ENCODE peak calls at places on chromosome 10, in nine cellular contexts. One of them, this sample, is unnamed. For H3K9me3, the result is how much of the 10 kb centered on the place peaks cover.

GRCh38 chr10:69089638-69090599 is 2.0 kb downstream of the SRGN start:
- DNase-seq in Panc1: no peak
- DNase-seq in tibial nerve: no peak
- DNase-seq in adrenal gland: peak
- DNase-seq in upper lobe of left lung: peak
- DNase-seq in neural progenitor cell: no peak
- DNase-seq in PC-3: peak
- DNase-seq in IMR-90: peak
- DNase-seq in colonic mucosa: peak
- DNase-seq in this sample: peak

GRCh38 chr10:108515821-108516220 is 1351.3 kb upstream of the SORCS1 start:
- DNase-seq in tibial nerve: no peak
- DNase-seq in neural progenitor cell: no peak
- DNase-seq in upper lobe of left lung: no peak
- DNase-seq in IMR-90: no peak
- DNase-seq in adrenal gland: no peak
- DNase-seq in PC-3: peak
- DNase-seq in colonic mucosa: no peak
- DNase-seq in Panc1: no peak
- DNase-seq in this sample: no peak

GRCh38 chr10:77641788-77642397 is 4.3 kb upstream of the KCNMA1 start:
- DNase-seq in colonic mucosa: peak
- DNase-seq in neural progenitor cell: peak
- DNase-seq in PC-3: peak
- DNase-seq in IMR-90: peak
- DNase-seq in adrenal gland: peak
- DNase-seq in tibial nerve: peak
- DNase-seq in Panc1: peak
- DNase-seq in upper lobe of left lung: peak
- DNase-seq in this sample: peak

GRCh38 chr10:88992945-88993537 is 2.4 kb downstream of the FAS start:
- DNase-seq in IMR-90: peak
- DNase-seq in adrenal gland: no peak
- DNase-seq in neural progenitor cell: no peak
- DNase-seq in upper lobe of left lung: no peak
- DNase-seq in tibial nerve: no peak
- DNase-seq in colonic mucosa: peak
- DNase-seq in PC-3: peak
- DNase-seq in Panc1: no peak
- DNase-seq in this sample: no peak

GRCh38 chr10:93028881-93029280 is 31.7 kb upstream of the CYP26C1 start:
- DNase-seq in colonic mucosa: no peak
- DNase-seq in IMR-90: peak
- DNase-seq in adrenal gland: no peak
- DNase-seq in neural progenitor cell: no peak
- DNase-seq in Panc1: no peak
- DNase-seq in PC-3: peak
- DNase-seq in upper lobe of left lung: no peak
- DNase-seq in tibial nerve: no peak
- DNase-seq in this sample: no peak

GRCh38 chr10:7318836-7319235 is 92.0 kb downstream of the SFMBT2 start:
- DNase-seq in neural progenitor cell: no peak
- DNase-seq in colonic mucosa: no peak
- DNase-seq in PC-3: no peak
- DNase-seq in Panc1: no peak
- DNase-seq in upper lobe of left lung: no peak
- DNase-seq in adrenal gland: no peak
- DNase-seq in IMR-90: no peak
- DNase-seq in tibial nerve: no peak
- DNase-seq in this sample: no peak

GRCh38 chr10:83723080-83723479 is 416.2 kb upstream of the GHITM start:
- DNase-seq in tibial nerve: no peak
- DNase-seq in colonic mucosa: no peak
- DNase-seq in Panc1: no peak
- DNase-seq in upper lobe of left lung: no peak
- DNase-seq in PC-3: no peak
- DNase-seq in neural progenitor cell: no peak
- DNase-seq in adrenal gland: no peak
- DNase-seq in IMR-90: no peak
- DNase-seq in this sample: no peak

GRCh38 chr10:131003455-131003854 is 308.1 kb downstream of the TCERG1L start:
- DNase-seq in neural progenitor cell: no peak
- DNase-seq in IMR-90: no peak
- DNase-seq in tibial nerve: no peak
- DNase-seq in upper lobe of left lung: no peak
- DNase-seq in Panc1: no peak
- DNase-seq in PC-3: no peak
- DNase-seq in colonic mucosa: no peak
- DNase-seq in adrenal gland: no peak
- DNase-seq in this sample: no peak

GRCh38 chr10:101066146-101066889 is 4.5 kb downstream of the KAZALD1 start:
- DNase-seq in upper lobe of left lung: peak
- DNase-seq in neural progenitor cell: peak
- DNase-seq in PC-3: peak
- DNase-seq in tibial nerve: peak
- DNase-seq in adrenal gland: peak
- DNase-seq in Panc1: no peak
- DNase-seq in colonic mucosa: peak
- DNase-seq in IMR-90: peak
- DNase-seq in this sample: peak

GRCh38 chr10:3452683-3453388 is 280.3 kb upstream of the PITRM1 start:
- DNase-seq in adrenal gland: no peak
- DNase-seq in colonic mucosa: peak
- DNase-seq in neural progenitor cell: no peak
- DNase-seq in IMR-90: peak
- DNase-seq in PC-3: peak
- DNase-seq in Panc1: no peak
- DNase-seq in upper lobe of left lung: no peak
- DNase-seq in tibial nerve: no peak
- DNase-seq in this sample: no peak

GRCh38 chr10:122363311-122363710 is 11.2 kb upstream of the PLEKHA1 start:
- DNase-seq in PC-3: no peak
- DNase-seq in tibial nerve: no peak
- DNase-seq in IMR-90: no peak
- DNase-seq in adrenal gland: no peak
- DNase-seq in Panc1: no peak
- DNase-seq in upper lobe of left lung: no peak
- DNase-seq in colonic mucosa: no peak
- DNase-seq in neural progenitor cell: no peak
- DNase-seq in this sample: no peak

DNA sequence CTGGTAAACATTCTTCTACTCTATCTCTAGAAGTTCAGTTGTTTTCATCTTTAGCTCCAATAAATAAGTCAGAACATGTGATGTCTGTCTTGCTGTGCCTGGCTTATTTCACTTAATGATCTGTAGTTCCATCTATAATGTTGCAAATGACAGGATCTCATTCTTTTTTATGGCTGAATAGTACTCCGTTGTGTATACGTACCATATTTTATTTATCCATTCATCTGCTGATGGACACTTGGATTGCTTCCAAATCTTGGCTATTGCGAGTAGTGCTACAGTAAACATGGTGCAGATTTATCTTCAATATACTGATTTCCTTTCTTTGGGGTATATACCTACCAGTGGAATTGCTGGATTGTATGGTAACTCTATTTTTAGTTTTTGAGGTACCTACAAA is 124.4 kb downstream of the ZNF33B start:
- DNase-seq in PC-3: no peak
- DNase-seq in IMR-90: no peak
- DNase-seq in colonic mucosa: no peak
- DNase-seq in upper lobe of left lung: no peak
- DNase-seq in Panc1: no peak
- DNase-seq in adrenal gland: no peak
- DNase-seq in tibial nerve: no peak
- DNase-seq in neural progenitor cell: no peak
- DNase-seq in this sample: no peak
- H3K9me3 ChIP-seq in PC-3: under half
- H3K9me3 ChIP-seq in IMR-90: under half
- H3K9me3 ChIP-seq in colonic mucosa: under half
- H3K9me3 ChIP-seq in upper lobe of left lung: half or more
- H3K9me3 ChIP-seq in Panc1: under half
- H3K9me3 ChIP-seq in adrenal gland: under half
- H3K9me3 ChIP-seq in tibial nerve: under half
- H3K9me3 ChIP-seq in neural progenitor cell: half or more
- H3K9me3 ChIP-seq in this sample: half or more

GRCh38 chr10:97796651-97797050 is 24.9 kb upstream of the SFRP5 start:
- DNase-seq in PC-3: no peak
- DNase-seq in colonic mucosa: no peak
- DNase-seq in adrenal gland: no peak
- DNase-seq in IMR-90: no peak
- DNase-seq in tibial nerve: no peak
- DNase-seq in upper lobe of left lung: no peak
- DNase-seq in Panc1: no peak
- DNase-seq in neural progenitor cell: no peak
- DNase-seq in this sample: peak
- TF ChIP-seq CTCF in PC-3: no peak
- TF ChIP-seq CTCF in colonic mucosa: no peak
- TF ChIP-seq CTCF in adrenal gland: no peak
- TF ChIP-seq CTCF in IMR-90: no peak
- TF ChIP-seq CTCF in tibial nerve: no peak
- TF ChIP-seq CTCF in upper lobe of left lung: no peak
- TF ChIP-seq CTCF in Panc1: no peak
- TF ChIP-seq CTCF in neural progenitor cell: no peak
- TF ChIP-seq CTCF in this sample: no peak

DNA sequence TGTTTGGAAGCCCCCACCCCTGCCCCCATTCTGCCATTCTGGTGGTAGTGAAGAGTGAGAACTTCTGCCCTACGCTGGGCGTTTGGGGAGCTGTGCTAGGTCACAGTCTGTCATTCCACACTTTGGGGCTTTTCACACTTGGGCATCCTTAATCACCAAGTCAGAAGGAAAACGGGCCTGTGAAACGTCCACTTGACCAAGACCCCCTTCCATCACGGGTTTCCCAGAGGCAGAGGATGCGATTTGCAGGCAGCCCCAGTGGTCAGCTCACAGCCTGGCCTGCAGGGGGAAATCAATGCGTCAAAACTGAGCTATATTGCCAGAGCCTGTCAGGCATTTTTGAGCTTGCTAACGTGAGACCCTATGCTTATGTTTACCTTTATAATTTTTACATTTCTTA is 663.3 kb upstream of the MGMT start:
- DNase-seq in IMR-90: no peak
- DNase-seq in Panc1: no peak
- DNase-seq in tibial nerve: no peak
- DNase-seq in upper lobe of left lung: no peak
- DNase-seq in adrenal gland: no peak
- DNase-seq in PC-3: no peak
- DNase-seq in colonic mucosa: no peak
- DNase-seq in neural progenitor cell: no peak
- DNase-seq in this sample: no peak
- H3K27ac ChIP-seq in IMR-90: no peak
- H3K27ac ChIP-seq in Panc1: no peak
- H3K27ac ChIP-seq in tibial nerve: no peak
- H3K27ac ChIP-seq in upper lobe of left lung: no peak
- H3K27ac ChIP-seq in adrenal gland: no peak
- H3K27ac ChIP-seq in PC-3: no peak
- H3K27ac ChIP-seq in colonic mucosa: no peak
- H3K27ac ChIP-seq in neural progenitor cell: no peak
- H3K27ac ChIP-seq in this sample: no peak

GRCh38 chr10:113691381-113691780 is 11.7 kb downstream of the CASP7 start:
- DNase-seq in adrenal gland: no peak
- DNase-seq in IMR-90: no peak
- DNase-seq in colonic mucosa: no peak
- DNase-seq in PC-3: no peak
- DNase-seq in neural progenitor cell: no peak
- DNase-seq in Panc1: no peak
- DNase-seq in tibial nerve: no peak
- DNase-seq in upper lobe of left lung: no peak
- DNase-seq in this sample: no peak

GRCh38 chr10:113689574-113689973 is 9.9 kb downstream of the CASP7 start:
- DNase-seq in IMR-90: no peak
- DNase-seq in adrenal gland: no peak
- DNase-seq in colonic mucosa: no peak
- DNase-seq in Panc1: no peak
- DNase-seq in neural progenitor cell: no peak
- DNase-seq in upper lobe of left lung: no peak
- DNase-seq in PC-3: no peak
- DNase-seq in tibial nerve: no peak
- DNase-seq in this sample: no peak

GRCh38 chr10:113690749-113691148 is 11.0 kb downstream of the CASP7 start:
- DNase-seq in Panc1: no peak
- DNase-seq in colonic mucosa: no peak
- DNase-seq in PC-3: no peak
- DNase-seq in upper lobe of left lung: no peak
- DNase-seq in adrenal gland: no peak
- DNase-seq in tibial nerve: no peak
- DNase-seq in neural progenitor cell: no peak
- DNase-seq in IMR-90: no peak
- DNase-seq in this sample: no peak

GRCh38 chr10:113693348-113693747 is 13.6 kb downstream of the CASP7 start:
- DNase-seq in upper lobe of left lung: no peak
- DNase-seq in Panc1: no peak
- DNase-seq in tibial nerve: no peak
- DNase-seq in neural progenitor cell: no peak
- DNase-seq in PC-3: no peak
- DNase-seq in adrenal gland: no peak
- DNase-seq in colonic mucosa: no peak
- DNase-seq in IMR-90: no peak
- DNase-seq in this sample: no peak

DNA sequence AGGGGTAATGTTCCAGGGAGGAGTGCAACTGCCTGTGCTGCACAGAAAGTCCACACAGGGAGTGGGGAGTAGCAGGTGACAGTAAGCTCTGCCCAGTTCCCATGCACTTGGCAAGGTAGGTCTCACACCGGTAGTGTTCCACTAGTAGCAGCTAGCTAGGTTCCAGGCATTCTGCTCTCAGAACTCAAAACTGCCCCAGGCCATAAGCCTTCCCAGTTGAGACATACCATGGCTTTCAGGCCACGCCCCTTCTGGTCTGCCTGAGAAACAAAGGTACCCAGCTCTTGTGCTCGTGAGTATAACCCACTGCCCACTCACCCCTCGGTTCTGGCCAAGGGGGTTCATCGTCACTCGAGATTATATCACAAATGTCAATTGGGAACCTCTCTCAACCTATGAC is 12.6 kb downstream of the CASP7 start:
- DNase-seq in PC-3: no peak
- DNase-seq in Panc1: no peak
- DNase-seq in neural progenitor cell: no peak
- DNase-seq in colonic mucosa: no peak
- DNase-seq in adrenal gland: no peak
- DNase-seq in upper lobe of left lung: no peak
- DNase-seq in tibial nerve: no peak
- DNase-seq in IMR-90: no peak
- DNase-seq in this sample: no peak
- H3K9me3 ChIP-seq in PC-3: under half
- H3K9me3 ChIP-seq in Panc1: under half
- H3K9me3 ChIP-seq in neural progenitor cell: under half
- H3K9me3 ChIP-seq in colonic mucosa: under half
- H3K9me3 ChIP-seq in adrenal gland: under half
- H3K9me3 ChIP-seq in upper lobe of left lung: under half
- H3K9me3 ChIP-seq in tibial nerve: under half
- H3K9me3 ChIP-seq in IMR-90: under half
- H3K9me3 ChIP-seq in this sample: under half

GRCh38 chr10:127196955-127197432 is 603 bp upstream of the INSYN2A start:
- DNase-seq in adrenal gland: no peak
- DNase-seq in Panc1: no peak
- DNase-seq in colonic mucosa: no peak
- DNase-seq in neural progenitor cell: no peak
- DNase-seq in PC-3: no peak
- DNase-seq in IMR-90: no peak
- DNase-seq in upper lobe of left lung: no peak
- DNase-seq in tibial nerve: no peak
- DNase-seq in this sample: no peak
- TF ChIP-seq CTCF in adrenal gland: no peak
- TF ChIP-seq CTCF in Panc1: no peak
- TF ChIP-seq CTCF in colonic mucosa: no peak
- TF ChIP-seq CTCF in neural progenitor cell: no peak
- TF ChIP-seq CTCF in PC-3: no peak
- TF ChIP-seq CTCF in IMR-90: no peak
- TF ChIP-seq CTCF in upper lobe of left lung: no peak
- TF ChIP-seq CTCF in tibial nerve: no peak
- TF ChIP-seq CTCF in this sample: no peak